ENCODE peak calls at places on chromosomes 3 and 15, in ten cellular contexts. One of them, this sample, is unnamed. For H3K4me1, the result is how much of the 10 kb centered on the place peaks cover.

GRCh38 chr3:45224824-45225464 is 1.1 kb downstream of the TMEM158 start:
- DNase-seq in body of pancreas: peak
- DNase-seq in sigmoid colon: peak
- DNase-seq in Peyer's patch: peak
- DNase-seq in pancreas: peak
- DNase-seq in adrenal gland: peak
- DNase-seq in upper lobe of right lung: peak
- DNase-seq in upper lobe of left lung: peak
- DNase-seq in A673: peak
- DNase-seq in right lobe of liver: peak
- DNase-seq in this sample: peak

GRCh38 chr3:89049119-89049518 is 58.3 kb upstream of the EPHA3 start:
- DNase-seq in body of pancreas: no peak
- DNase-seq in sigmoid colon: no peak
- DNase-seq in Peyer's patch: no peak
- DNase-seq in pancreas: no peak
- DNase-seq in adrenal gland: no peak
- DNase-seq in upper lobe of right lung: no peak
- DNase-seq in upper lobe of left lung: no peak
- DNase-seq in A673: peak
- DNase-seq in right lobe of liver: no peak
- DNase-seq in this sample: no peak

GRCh38 chr3:27535809-27536392 is 51.7 kb upstream of the SLC4A7 start:
- DNase-seq in body of pancreas: no peak
- DNase-seq in sigmoid colon: no peak
- DNase-seq in Peyer's patch: no peak
- DNase-seq in pancreas: no peak
- DNase-seq in adrenal gland: no peak
- DNase-seq in upper lobe of right lung: no peak
- DNase-seq in upper lobe of left lung: no peak
- DNase-seq in A673: no peak
- DNase-seq in right lobe of liver: no peak
- DNase-seq in this sample: no peak

GRCh38 chr3:149013726-149014125 is 22.4 kb downstream of the GYG1 start:
- DNase-seq in body of pancreas: no peak
- DNase-seq in sigmoid colon: no peak
- DNase-seq in Peyer's patch: no peak
- DNase-seq in pancreas: no peak
- DNase-seq in adrenal gland: no peak
- DNase-seq in upper lobe of right lung: no peak
- DNase-seq in upper lobe of left lung: no peak
- DNase-seq in A673: no peak
- DNase-seq in right lobe of liver: no peak
- DNase-seq in this sample: no peak

GRCh38 chr15:77602800-77603199 is 29.9 kb downstream of the LINGO1 start:
- DNase-seq in body of pancreas: no peak
- DNase-seq in sigmoid colon: no peak
- DNase-seq in Peyer's patch: no peak
- DNase-seq in pancreas: no peak
- DNase-seq in adrenal gland: no peak
- DNase-seq in upper lobe of right lung: no peak
- DNase-seq in upper lobe of left lung: no peak
- DNase-seq in A673: no peak
- DNase-seq in right lobe of liver: no peak
- DNase-seq in this sample: no peak

GRCh38 chr3:145807990-145808389 is 353.0 kb downstream of the PLOD2 start:
- DNase-seq in body of pancreas: no peak
- DNase-seq in sigmoid colon: no peak
- DNase-seq in Peyer's patch: no peak
- DNase-seq in pancreas: no peak
- DNase-seq in adrenal gland: peak
- DNase-seq in upper lobe of right lung: no peak
- DNase-seq in upper lobe of left lung: no peak
- DNase-seq in A673: peak
- DNase-seq in right lobe of liver: no peak
- DNase-seq in this sample: no peak

GRCh38 chr3:54062546-54062945 is 59.8 kb upstream of the CACNA2D3 start:
- DNase-seq in body of pancreas: no peak
- DNase-seq in sigmoid colon: no peak
- DNase-seq in Peyer's patch: no peak
- DNase-seq in pancreas: no peak
- DNase-seq in adrenal gland: no peak
- DNase-seq in upper lobe of right lung: no peak
- DNase-seq in upper lobe of left lung: no peak
- DNase-seq in A673: no peak
- DNase-seq in right lobe of liver: no peak
- DNase-seq in this sample: no peak

GRCh38 chr15:65259367-65259781 is 27.3 kb downstream of the PARP16 start:
- DNase-seq in body of pancreas: peak
- DNase-seq in sigmoid colon: peak
- DNase-seq in Peyer's patch: no peak
- DNase-seq in pancreas: no peak
- DNase-seq in adrenal gland: no peak
- DNase-seq in upper lobe of right lung: no peak
- DNase-seq in upper lobe of left lung: no peak
- DNase-seq in A673: no peak
- DNase-seq in right lobe of liver: no peak
- DNase-seq in this sample: peak

GRCh38 chr3:47225310-47225906 is 57.2 kb downstream of the KIF9 start:
- DNase-seq in body of pancreas: peak
- DNase-seq in sigmoid colon: no peak
- DNase-seq in Peyer's patch: no peak
- DNase-seq in pancreas: no peak
- DNase-seq in adrenal gland: no peak
- DNase-seq in upper lobe of right lung: no peak
- DNase-seq in upper lobe of left lung: no peak
- DNase-seq in A673: no peak
- DNase-seq in right lobe of liver: no peak
- DNase-seq in this sample: no peak

GRCh38 chr3:52743152-52743551 is 27.6 kb downstream of the NEK4 start:
- DNase-seq in body of pancreas: peak
- DNase-seq in sigmoid colon: no peak
- DNase-seq in Peyer's patch: no peak
- DNase-seq in pancreas: no peak
- DNase-seq in adrenal gland: no peak
- DNase-seq in upper lobe of right lung: no peak
- DNase-seq in upper lobe of left lung: no peak
- DNase-seq in A673: no peak
- DNase-seq in right lobe of liver: no peak
- DNase-seq in this sample: no peak

GRCh38 chr3:52739725-52740124 is 31.0 kb downstream of the NEK4 start:
- DNase-seq in body of pancreas: no peak
- DNase-seq in sigmoid colon: no peak
- DNase-seq in Peyer's patch: no peak
- DNase-seq in pancreas: no peak
- DNase-seq in adrenal gland: no peak
- DNase-seq in upper lobe of right lung: no peak
- DNase-seq in upper lobe of left lung: no peak
- DNase-seq in A673: no peak
- DNase-seq in right lobe of liver: no peak
- DNase-seq in this sample: no peak

GRCh38 chr3:52743721-52744120 is 27.0 kb downstream of the NEK4 start:
- DNase-seq in body of pancreas: no peak
- DNase-seq in sigmoid colon: no peak
- DNase-seq in Peyer's patch: no peak
- DNase-seq in pancreas: no peak
- DNase-seq in adrenal gland: no peak
- DNase-seq in upper lobe of right lung: no peak
- DNase-seq in upper lobe of left lung: no peak
- DNase-seq in A673: no peak
- DNase-seq in right lobe of liver: no peak
- DNase-seq in this sample: no peak

GRCh38 chr3:52742418-52743041 is 28.2 kb downstream of the NEK4 start:
- DNase-seq in body of pancreas: no peak
- DNase-seq in sigmoid colon: no peak
- DNase-seq in Peyer's patch: no peak
- DNase-seq in pancreas: no peak
- DNase-seq in adrenal gland: no peak
- DNase-seq in upper lobe of right lung: no peak
- DNase-seq in upper lobe of left lung: no peak
- DNase-seq in A673: peak
- DNase-seq in right lobe of liver: no peak
- DNase-seq in this sample: no peak
- TF ChIP-seq CTCF in body of pancreas: peak
- TF ChIP-seq CTCF in sigmoid colon: no peak
- TF ChIP-seq CTCF in Peyer's patch: peak
- TF ChIP-seq CTCF in pancreas: no peak
- TF ChIP-seq CTCF in adrenal gland: peak
- TF ChIP-seq CTCF in upper lobe of right lung: peak
- TF ChIP-seq CTCF in upper lobe of left lung: peak
- TF ChIP-seq CTCF in A673: peak
- TF ChIP-seq CTCF in right lobe of liver: peak
- TF ChIP-seq CTCF in this sample: no peak

GRCh38 chr3:64254443-64254842 is 29.2 kb upstream of the PRICKLE2 start:
- DNase-seq in body of pancreas: no peak
- DNase-seq in sigmoid colon: no peak
- DNase-seq in Peyer's patch: no peak
- DNase-seq in pancreas: no peak
- DNase-seq in adrenal gland: no peak
- DNase-seq in upper lobe of right lung: no peak
- DNase-seq in upper lobe of left lung: no peak
- DNase-seq in A673: no peak
- DNase-seq in right lobe of liver: no peak
- DNase-seq in this sample: no peak

GRCh38 chr3:64251019-64251418 is 25.8 kb upstream of the PRICKLE2 start:
- DNase-seq in body of pancreas: no peak
- DNase-seq in sigmoid colon: no peak
- DNase-seq in Peyer's patch: no peak
- DNase-seq in pancreas: no peak
- DNase-seq in adrenal gland: no peak
- DNase-seq in upper lobe of right lung: no peak
- DNase-seq in upper lobe of left lung: no peak
- DNase-seq in A673: no peak
- DNase-seq in right lobe of liver: no peak
- DNase-seq in this sample: no peak

GRCh38 chr3:64255941-64256340 is 30.7 kb upstream of the PRICKLE2 start:
- DNase-seq in body of pancreas: no peak
- DNase-seq in sigmoid colon: no peak
- DNase-seq in Peyer's patch: no peak
- DNase-seq in pancreas: no peak
- DNase-seq in adrenal gland: no peak
- DNase-seq in upper lobe of right lung: no peak
- DNase-seq in upper lobe of left lung: no peak
- DNase-seq in A673: no peak
- DNase-seq in right lobe of liver: no peak
- DNase-seq in this sample: no peak

GRCh38 chr3:64257096-64257755 is 32.0 kb upstream of the PRICKLE2 start:
- DNase-seq in body of pancreas: no peak
- DNase-seq in sigmoid colon: no peak
- DNase-seq in Peyer's patch: no peak
- DNase-seq in pancreas: no peak
- DNase-seq in adrenal gland: no peak
- DNase-seq in upper lobe of right lung: no peak
- DNase-seq in upper lobe of left lung: no peak
- DNase-seq in A673: no peak
- DNase-seq in right lobe of liver: no peak
- DNase-seq in this sample: no peak

DNA sequence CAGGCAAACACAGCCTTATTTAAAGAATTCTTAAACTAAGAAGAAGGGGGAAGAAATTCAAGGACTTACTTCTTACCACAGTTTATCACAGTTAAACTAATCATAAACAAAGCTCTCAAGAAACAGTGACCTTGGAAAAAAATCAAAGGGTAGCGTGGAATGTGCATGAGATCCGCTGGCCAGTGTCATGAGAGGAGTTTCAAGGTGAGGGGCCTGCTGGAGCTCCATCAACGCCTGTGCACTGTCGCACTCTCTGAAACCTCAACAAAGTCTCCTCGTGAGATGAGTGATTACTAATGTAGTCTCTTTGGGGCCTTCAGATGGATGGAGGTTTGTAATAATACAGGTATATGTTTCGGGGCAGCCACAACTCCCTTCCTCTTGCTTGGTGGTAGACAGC is 28.4 kb upstream of the PRICKLE2 start:
- DNase-seq in body of pancreas: no peak
- DNase-seq in sigmoid colon: no peak
- DNase-seq in Peyer's patch: no peak
- DNase-seq in pancreas: no peak
- DNase-seq in adrenal gland: no peak
- DNase-seq in upper lobe of right lung: no peak
- DNase-seq in upper lobe of left lung: no peak
- DNase-seq in A673: no peak
- DNase-seq in right lobe of liver: no peak
- DNase-seq in this sample: no peak
- H3K4me1 ChIP-seq in body of pancreas: under half
- H3K4me1 ChIP-seq in sigmoid colon: half or more
- H3K4me1 ChIP-seq in Peyer's patch: under half
- H3K4me1 ChIP-seq in pancreas: under half
- H3K4me1 ChIP-seq in adrenal gland: under half
- H3K4me1 ChIP-seq in upper lobe of right lung: under half
- H3K4me1 ChIP-seq in upper lobe of left lung: under half
- H3K4me1 ChIP-seq in A673: under half
- H3K4me1 ChIP-seq in right lobe of liver: under half
- H3K4me1 ChIP-seq in this sample: under half

GRCh38 chr3:194399166-194399565 is at the start of gene GP5:
- DNase-seq in body of pancreas: no peak
- DNase-seq in sigmoid colon: no peak
- DNase-seq in Peyer's patch: no peak
- DNase-seq in pancreas: no peak
- DNase-seq in adrenal gland: no peak
- DNase-seq in upper lobe of right lung: no peak
- DNase-seq in upper lobe of left lung: no peak
- DNase-seq in A673: no peak
- DNase-seq in right lobe of liver: no peak
- DNase-seq in this sample: no peak
- H3K4me3 ChIP-seq in body of pancreas: no peak
- H3K4me3 ChIP-seq in sigmoid colon: peak
- H3K4me3 ChIP-seq in Peyer's patch: peak
- H3K4me3 ChIP-seq in pancreas: peak
- H3K4me3 ChIP-seq in adrenal gland: no peak
- H3K4me3 ChIP-seq in upper lobe of right lung: peak
- H3K4me3 ChIP-seq in upper lobe of left lung: peak
- H3K4me3 ChIP-seq in A673: no peak
- H3K4me3 ChIP-seq in right lobe of liver: no peak
- H3K4me3 ChIP-seq in this sample: peak

DNA sequence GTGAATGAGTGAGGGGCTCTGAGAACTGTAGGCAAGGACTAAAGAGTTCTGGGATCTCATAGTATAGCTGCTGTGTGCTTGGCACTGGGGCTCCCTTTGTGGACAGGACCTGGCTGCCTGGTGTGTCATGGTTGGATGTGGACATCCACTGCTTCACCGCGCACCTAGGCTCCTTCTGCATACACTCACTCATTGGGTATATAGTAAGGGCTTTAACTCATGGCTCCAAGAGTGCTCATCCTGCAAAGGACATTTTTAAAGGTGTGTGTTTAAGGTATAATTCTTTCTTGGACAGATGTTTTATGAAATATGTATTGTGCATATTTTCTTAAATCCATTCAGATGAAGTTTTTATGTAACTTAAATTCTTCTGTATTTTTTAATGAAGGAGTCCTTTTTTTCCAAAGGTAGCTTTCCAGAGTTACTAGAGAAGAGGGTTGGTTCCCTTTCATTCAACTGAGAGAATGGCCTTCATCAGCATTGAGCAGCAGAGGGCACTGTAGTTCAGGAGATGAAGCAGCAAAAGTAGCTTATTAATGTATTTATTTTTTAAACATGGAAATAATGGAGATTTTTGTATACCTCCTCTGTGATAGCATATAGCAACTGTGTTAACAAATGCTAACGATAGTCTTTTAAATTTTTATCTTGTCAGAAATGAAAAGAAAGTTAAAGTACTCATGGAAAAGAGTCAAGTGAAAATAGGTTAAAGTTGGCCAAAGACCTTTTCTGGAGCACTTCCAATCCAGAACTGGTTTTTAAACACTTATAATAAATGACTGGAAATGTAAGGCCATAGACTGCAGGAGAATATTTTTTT is 25.2 kb downstream of the OXNAD1 start:
- DNase-seq in body of pancreas: peak
- DNase-seq in sigmoid colon: no peak
- DNase-seq in Peyer's patch: peak
- DNase-seq in pancreas: no peak
- DNase-seq in adrenal gland: peak
- DNase-seq in upper lobe of right lung: no peak
- DNase-seq in upper lobe of left lung: no peak
- DNase-seq in A673: peak
- DNase-seq in right lobe of liver: no peak
- DNase-seq in this sample: peak
- TF ChIP-seq CTCF in body of pancreas: peak
- TF ChIP-seq CTCF in sigmoid colon: no peak
- TF ChIP-seq CTCF in Peyer's patch: peak
- TF ChIP-seq CTCF in pancreas: peak
- TF ChIP-seq CTCF in adrenal gland: peak
- TF ChIP-seq CTCF in upper lobe of right lung: peak
- TF ChIP-seq CTCF in upper lobe of left lung: peak
- TF ChIP-seq CTCF in A673: peak
- TF ChIP-seq CTCF in right lobe of liver: peak
- TF ChIP-seq CTCF in this sample: peak